ENCODE peak calls at places on chromosomes 13 and 19, in five cellular contexts. One of them, this sample, is unnamed.
A peak's percentile ranks its signal among the peaks of the same experiment; 100 is the strongest.

GRCh38 chr13:95341441-95341840 is 40.2 kb upstream of the ABCC4 start:
- DNase-seq in sigmoid colon: no peak
- DNase-seq in HepG2: no peak
- DNase-seq in suprapubic skin: no peak
- DNase-seq in tibial nerve: no peak
- DNase-seq in this sample: no peak

GRCh38 chr13:36839981-36840380 is 21.0 kb downstream of the RFXAP start:
- DNase-seq in sigmoid colon: no peak
- DNase-seq in HepG2: no peak
- DNase-seq in suprapubic skin: no peak
- DNase-seq in tibial nerve: no peak
- DNase-seq in this sample: no peak

GRCh38 chr13:107124730-107125129 is 556.8 kb upstream of the ARGLU1 start:
- DNase-seq in sigmoid colon: no peak
- DNase-seq in HepG2: no peak
- DNase-seq in suprapubic skin: no peak
- DNase-seq in tibial nerve: no peak
- DNase-seq in this sample: no peak

GRCh38 chr13:57624565-57625435 is 6.7 kb upstream of the PCDH17 start:
- DNase-seq in sigmoid colon: no peak
- DNase-seq in HepG2: peak; percentile 56
- DNase-seq in suprapubic skin: no peak
- DNase-seq in tibial nerve: no peak
- DNase-seq in this sample: no peak

GRCh38 chr13:112957295-112957677 is 11.7 kb upstream of the MCF2L start:
- DNase-seq in sigmoid colon: no peak
- DNase-seq in HepG2: no peak
- DNase-seq in suprapubic skin: no peak
- DNase-seq in tibial nerve: no peak
- DNase-seq in this sample: no peak

GRCh38 chr13:112727581-112727980 is 37.7 kb downstream of the ATP11A start:
- DNase-seq in sigmoid colon: no peak
- DNase-seq in HepG2: no peak
- DNase-seq in suprapubic skin: peak; percentile 34
- DNase-seq in tibial nerve: no peak
- DNase-seq in this sample: no peak

GRCh38 chr19:47324502-47324901 is 7.5 kb upstream of the C5AR2 start:
- DNase-seq in sigmoid colon: peak; percentile 74
- DNase-seq in HepG2: no peak
- DNase-seq in suprapubic skin: no peak
- DNase-seq in tibial nerve: no peak
- DNase-seq in this sample: no peak

GRCh38 chr19:45250832-45251451 is at the start of gene MARK4:
- DNase-seq in sigmoid colon: peak; percentile 72
- DNase-seq in HepG2: no peak
- DNase-seq in suprapubic skin: peak; percentile 75
- DNase-seq in tibial nerve: no peak
- DNase-seq in this sample: peak; percentile 59

GRCh38 chr19:40567040-40567749 is 9.5 kb upstream of the SHKBP1 start:
- DNase-seq in sigmoid colon: no peak
- DNase-seq in HepG2: no peak
- DNase-seq in suprapubic skin: no peak
- DNase-seq in tibial nerve: no peak
- DNase-seq in this sample: no peak

GRCh38 chr13:46340631-46341111 is 46.4 kb downstream of the RUBCNL start:
- DNase-seq in sigmoid colon: no peak
- DNase-seq in HepG2: no peak
- DNase-seq in suprapubic skin: no peak
- DNase-seq in tibial nerve: no peak
- DNase-seq in this sample: no peak

GRCh38 chr13:93963266-93964131 is 516.0 kb downstream of the DCT start:
- DNase-seq in sigmoid colon: no peak
- DNase-seq in HepG2: peak; percentile 83
- DNase-seq in suprapubic skin: no peak
- DNase-seq in tibial nerve: no peak
- DNase-seq in this sample: no peak

GRCh38 chr19:55075366-55075998 is at the start of gene EPS8L1:
- DNase-seq in sigmoid colon: no peak
- DNase-seq in HepG2: no peak
- DNase-seq in suprapubic skin: no peak
- DNase-seq in tibial nerve: no peak
- DNase-seq in this sample: no peak

GRCh38 chr13:110382229-110382628 is 75.1 kb downstream of the COL4A2 start:
- DNase-seq in sigmoid colon: no peak
- DNase-seq in HepG2: no peak
- DNase-seq in suprapubic skin: no peak
- DNase-seq in tibial nerve: no peak
- DNase-seq in this sample: no peak

GRCh38 chr19:8655340-8655709 is 24.9 kb downstream of the NFILZ start:
- DNase-seq in sigmoid colon: no peak
- DNase-seq in HepG2: no peak
- DNase-seq in suprapubic skin: no peak
- DNase-seq in tibial nerve: no peak
- DNase-seq in this sample: no peak

DNA sequence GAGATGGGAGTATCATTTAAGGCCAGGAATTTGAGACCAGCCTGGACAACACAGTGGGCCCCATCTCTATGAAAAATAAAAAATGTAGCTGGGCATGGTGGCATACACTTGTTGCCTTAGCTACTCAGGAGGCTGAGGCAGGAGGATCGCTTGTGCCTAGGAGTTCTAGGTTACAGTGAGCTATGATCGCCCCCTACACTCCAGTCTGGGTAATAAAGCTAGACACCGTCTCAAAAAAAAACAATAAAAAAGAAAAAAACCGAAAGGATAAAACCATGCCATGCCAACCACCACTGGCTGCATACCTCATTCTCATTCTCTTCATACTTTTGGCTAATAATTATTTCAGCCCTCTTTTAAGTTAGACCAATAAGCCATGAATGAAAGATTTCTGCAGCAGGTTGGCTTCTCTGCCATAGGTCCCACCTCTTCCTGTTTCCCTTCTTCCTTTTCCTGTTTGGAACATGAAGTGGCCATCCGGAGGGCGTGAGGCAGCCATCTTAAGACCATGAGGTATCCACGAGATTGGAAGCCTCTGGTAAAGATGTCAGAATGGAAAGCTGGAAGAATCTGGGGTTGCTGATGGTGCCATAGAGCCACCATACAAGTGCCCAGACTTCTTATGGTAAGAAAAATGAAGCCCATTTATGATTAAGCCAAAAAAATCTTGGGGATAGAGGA is 171.3 kb downstream of the CACNA1A start:
- DNase-seq in sigmoid colon: no peak
- DNase-seq in HepG2: no peak
- DNase-seq in suprapubic skin: no peak
- DNase-seq in tibial nerve: no peak
- DNase-seq in this sample: no peak
- TF ChIP-seq CTCF in sigmoid colon: no peak
- TF ChIP-seq CTCF in HepG2: no peak
- TF ChIP-seq CTCF in suprapubic skin: no peak
- TF ChIP-seq CTCF in tibial nerve: no peak
- TF ChIP-seq CTCF in this sample: no peak

DNA sequence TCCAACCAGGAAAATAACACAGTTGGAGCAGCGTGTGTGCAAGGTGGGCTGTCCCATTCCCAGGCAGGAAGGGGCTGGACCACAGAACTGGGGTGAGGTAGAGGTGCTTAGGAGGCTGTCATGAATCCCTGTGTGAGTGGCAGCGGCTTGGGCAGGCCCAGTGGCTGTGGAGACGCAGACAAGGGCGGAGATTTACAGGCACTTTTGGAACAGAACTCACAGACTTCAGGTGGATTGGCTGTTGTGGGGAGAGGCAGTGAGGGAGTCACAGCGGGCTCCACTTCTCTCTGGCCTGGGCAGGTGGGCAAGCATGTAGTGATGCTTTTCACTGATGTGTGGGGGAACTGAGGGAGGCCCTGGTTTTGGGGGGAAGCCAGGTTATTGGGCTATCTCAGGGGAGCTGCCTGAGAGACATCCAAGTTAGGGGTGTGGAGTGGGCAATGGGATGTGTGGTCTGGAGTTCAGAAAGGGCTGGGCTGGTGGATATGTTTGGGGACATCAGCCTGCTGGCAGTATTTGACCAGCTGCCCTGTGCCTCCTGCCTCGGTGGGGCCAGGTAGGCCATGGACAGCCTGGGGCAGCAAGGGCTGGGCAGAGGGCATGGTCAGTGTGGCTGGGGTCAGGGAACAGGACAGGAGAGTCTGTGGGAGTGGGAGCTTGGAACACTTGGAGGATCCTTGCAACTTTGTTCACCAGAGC is 27.0 kb upstream of the ZNF492 start:
- DNase-seq in sigmoid colon: no peak
- DNase-seq in HepG2: no peak
- DNase-seq in suprapubic skin: no peak
- DNase-seq in tibial nerve: no peak
- DNase-seq in this sample: no peak
- TF ChIP-seq EP300 in sigmoid colon: no peak
- TF ChIP-seq EP300 in HepG2: no peak
- TF ChIP-seq EP300 in suprapubic skin: no peak
- TF ChIP-seq EP300 in tibial nerve: no peak
- TF ChIP-seq EP300 in this sample: no peak

DNA sequence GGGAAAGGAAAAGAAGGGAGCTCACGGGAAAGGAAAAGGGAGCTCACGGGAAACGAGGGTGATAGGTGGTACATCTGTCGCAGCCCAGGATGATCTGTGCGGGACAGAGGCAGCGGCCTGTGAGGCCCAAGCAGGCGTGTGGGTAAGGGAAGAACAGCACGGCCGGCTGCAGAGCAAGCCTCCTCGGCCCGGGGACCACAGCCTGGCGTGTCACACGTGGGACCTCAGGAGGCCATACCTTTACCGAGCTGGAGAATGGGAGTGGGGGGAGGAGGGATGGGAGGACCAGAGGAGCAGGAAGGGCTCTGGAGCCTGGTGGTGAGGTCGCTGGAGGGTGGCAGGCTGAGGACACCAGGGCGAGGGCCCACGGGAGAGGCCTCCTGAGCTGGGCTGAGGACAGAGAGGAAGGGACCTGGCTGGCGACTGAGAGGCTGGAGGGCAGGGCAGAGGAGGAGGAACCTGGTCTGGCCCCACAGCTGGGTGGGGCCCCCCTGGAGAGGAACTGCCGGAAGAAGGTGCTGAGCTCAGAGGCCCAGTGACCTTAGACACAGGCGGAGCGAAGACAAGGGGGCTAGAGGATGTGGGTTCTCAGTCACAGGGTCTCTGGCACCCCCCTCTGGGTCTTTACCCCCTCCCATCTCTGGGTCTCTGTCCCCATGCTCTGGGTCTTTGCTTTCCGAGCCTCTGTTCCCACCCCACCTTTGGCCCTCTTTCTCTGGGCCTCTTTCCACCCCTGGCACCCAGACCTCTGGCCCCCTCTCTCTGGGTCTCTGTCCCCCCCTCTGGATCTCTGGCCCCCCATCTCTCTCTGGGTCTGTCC is 2.9 kb upstream of the FTL start:
- DNase-seq in sigmoid colon: peak; percentile 80
- DNase-seq in HepG2: peak; percentile 81
- DNase-seq in suprapubic skin: no peak
- DNase-seq in tibial nerve: no peak
- DNase-seq in this sample: no peak
- TF ChIP-seq POLR2A in sigmoid colon: no peak
- TF ChIP-seq POLR2A in HepG2: peak; percentile 97
- TF ChIP-seq POLR2A in suprapubic skin: no peak
- TF ChIP-seq POLR2A in tibial nerve: no peak
- TF ChIP-seq POLR2A in this sample: no peak

GRCh38 chr19:535017-535835 is 3.7 kb downstream of the CDC34 start:
- DNase-seq in sigmoid colon: peak; percentile 66
- DNase-seq in HepG2: no peak
- DNase-seq in suprapubic skin: no peak
- DNase-seq in tibial nerve: no peak
- DNase-seq in this sample: peak; percentile 34
- TF ChIP-seq CTCF in sigmoid colon: no peak
- TF ChIP-seq CTCF in HepG2: peak; percentile 42
- TF ChIP-seq CTCF in suprapubic skin: no peak
- TF ChIP-seq CTCF in tibial nerve: no peak
- TF ChIP-seq CTCF in this sample: no peak

This sample was measured in ovary.